ENCODE peak calls at places on chromosomes 4 and X, in four cellular contexts. H is omental fat pad, R is HFF-Myc, B is bronchial epithelial cell. Z is an unnamed sample.

GRCh38 chr4:41550308-41550707 is 12.4 kb downstream of the LIMCH1 start:
- DNase-seq in H (no peak), R (no peak), B (no peak), Z (no peak)

GRCh38 chr4:26877946-26878345 is 17.3 kb downstream of the STIM2 start:
- DNase-seq in H (no peak), R (no peak), B (no peak), Z (no peak)

GRCh38 chr4:80587861-80588385 is 252.4 kb downstream of the CFAP299 start:
- DNase-seq in H (no peak), R (no peak), B (peak), Z (no peak)

GRCh38 chr4:15004701-15005301 is 2.5 kb downstream of the CPEB2 start:
- DNase-seq in H (peak), R (no peak), B (peak), Z (no peak)

GRCh38 chr4:41719417-41719816 is 29.1 kb downstream of the PHOX2B start:
- DNase-seq in H (no peak), R (no peak), B (peak), Z (no peak)

GRCh38 chrX:51608766-51609165 is 9.9 kb downstream of the CENPVL3 start:
- DNase-seq in H (no peak), R (no peak), B (no peak), Z (no peak)

GRCh38 chr4:72314869-72315268 is 254.2 kb downstream of the ADAMTS3 start:
- DNase-seq in H (no peak), R (peak), B (peak), Z (no peak)

GRCh38 chrX:104921606-104922205 is 298.8 kb downstream of the TEX13A start:
- DNase-seq in H (no peak), R (no peak), B (no peak), Z (no peak)

GRCh38 chr4:187606581-187606980 is 389.0 kb upstream of the ZFP42 start:
- DNase-seq in H (no peak), R (no peak), B (peak), Z (peak)

GRCh38 chr4:9984621-9985020 is 36.7 kb downstream of the SLC2A9 start:
- DNase-seq in H (no peak), R (no peak), B (no peak), Z (no peak)

GRCh38 chr4:72969957-72970356 is 99.6 kb downstream of the COX18 start:
- DNase-seq in H (no peak), R (no peak), B (no peak), Z (no peak)

GRCh38 chrX:39848243-39848642 is 249.5 kb downstream of the BCOR start:
- DNase-seq in H (no peak), R (no peak), B (no peak), Z (no peak)

GRCh38 chr4:181770971-181771370 is 472.2 kb upstream of the TENM3 start:
- DNase-seq in H (no peak), R (no peak), B (no peak), Z (no peak)

GRCh38 chrX:340641-341423 is 22.2 kb upstream of the GTPBP6 start:
- DNase-seq in H (no peak), R (no peak), B (no peak), Z (no peak)

GRCh38 chr4:122539861-122540465 is 80.9 kb downstream of the IL21 start:
- DNase-seq in H (no peak), R (no peak), B (peak), Z (no peak)

GRCh38 chrX:36974896-36975295 is 33.3 kb upstream of the FAM47C start:
- DNase-seq in H (no peak), R (no peak), B (no peak), Z (no peak)

GRCh38 chr4:86841309-86841708 is 7.9 kb downstream of the SLC10A6 start:
- DNase-seq in H (no peak), R (no peak), B (peak), Z (no peak)

GRCh38 chr4:145909331-145909730 is 29.3 kb downstream of the ZNF827 start:
- DNase-seq in H (peak), R (no peak), B (peak), Z (no peak)

GRCh38 chr4:87516683-87517082 is 12.5 kb downstream of the SPARCL1 start:
- DNase-seq in H (no peak), R (no peak), B (no peak), Z (no peak)

GRCh38 chr4:165600959-165601674 is 222.3 kb downstream of the CPE start:
- DNase-seq in H (no peak), R (no peak), B (peak), Z (no peak)

GRCh38 chr4:128950796-128951195 is 141.3 kb downstream of the JADE1 start:
- DNase-seq in H (no peak), R (no peak), B (no peak), Z (no peak)

GRCh38 chr4:140689628-140690027 is 66.6 kb downstream of the TBC1D9 start:
- DNase-seq in H (no peak), R (no peak), B (no peak), Z (no peak)

Z was measured in Panc1.